ENCODE peak calls at places on chromosomes 2 and 18, in nine cellular contexts. W is dermis microvascular lymphatic vessel endothelial cell, L is glutamatergic neuron, P is endothelial cell, H is T follicular helper cell, O is amniotic stem cell, E is GM23338, G is amniotic epithelial cell, F is AG09309. A is an unnamed sample.

GRCh38 chr2:105438104-105438929 is 39.5 kb upstream of the FHL2 start:
- DNase-seq in W (no peak), L (peak), P (no peak), H (no peak), O (no peak), E (no peak), G (peak), F (no peak), A (peak)

GRCh38 chr2:174682578-174683391 is 81.5 kb downstream of the CHRNA1 start:
- DNase-seq in W (peak), L (peak), P (peak), H (peak), O (peak), E (peak), G (peak), F (no peak), A (peak)

GRCh38 chr2:16726147-16726546 is 60.5 kb upstream of the CYRIA start:
- DNase-seq in W (no peak), L (no peak), P (no peak), H (no peak), O (no peak), E (no peak), G (no peak), F (no peak), A (no peak)

GRCh38 chr2:120108049-120108448 is 95.2 kb downstream of the EPB41L5 start:
- DNase-seq in W (peak), L (no peak), P (no peak), H (no peak), O (no peak), E (no peak), G (peak), F (peak), A (no peak)

GRCh38 chr18:10841203-10841602 is 308.2 kb downstream of the PIEZO2 start:
- DNase-seq in W (no peak), L (no peak), P (no peak), H (no peak), O (no peak), E (no peak), G (peak), F (no peak), A (no peak)

GRCh38 chr2:188495990-188496431 is 204.3 kb downstream of the GULP1 start:
- DNase-seq in W (no peak), L (no peak), P (no peak), H (no peak), O (peak), E (no peak), G (peak), F (peak), A (peak)

GRCh38 chr2:27715318-27716165 is 51.9 kb downstream of the SLC4A1AP start:
- DNase-seq in W (peak), L (peak), P (peak), H (no peak), O (peak), E (peak), G (no peak), F (no peak), A (peak)

GRCh38 chr2:187547353-187547979 is 6.8 kb downstream of the TFPI start:
- DNase-seq in W (peak), L (no peak), P (no peak), H (no peak), O (peak), E (no peak), G (peak), F (peak), A (no peak)

GRCh38 chr2:45005261-45006002 is 3.8 kb downstream of the SIX2 start:
- DNase-seq in W (no peak), L (no peak), P (no peak), H (no peak), O (no peak), E (peak), G (no peak), F (no peak), A (no peak)

GRCh38 chr2:159009940-159010339 is 41.5 kb downstream of the TANC1 start:
- DNase-seq in W (no peak), L (no peak), P (no peak), H (no peak), O (no peak), E (no peak), G (peak), F (no peak), A (peak)

GRCh38 chr18:23992119-23992940 is 22.2 kb upstream of the TTC39C start:
- DNase-seq in W (no peak), L (no peak), P (no peak), H (peak), O (no peak), E (no peak), G (peak), F (no peak), A (no peak)

GRCh38 chr2:45585267-45585861 is 25.7 kb downstream of the SRBD1 start:
- DNase-seq in W (peak), L (no peak), P (no peak), H (no peak), O (peak), E (peak), G (peak), F (no peak), A (peak)